ENCODE peak calls at places on chromosomes 1 and 21, in seven cellular contexts. One of them, this sample, is unnamed.

GRCh38 chr1:204254031-204254661 is 40.4 kb upstream of the GOLT1A start:
- DNase-seq in NCI-H1436: no peak
- DNase-seq in stimulated activated CD4-positive, alpha-beta T cell treated with anti-CD3 and anti-CD28 coated beads, Interleukin-12 subunit alpha, Interleukin-12 subunit beta, amount 100 ng/mL, for 24 hours: no peak
- DNase-seq in T-helper 9 cell: no peak
- DNase-seq in hepatocyte: peak
- DNase-seq in GM20000: no peak
- DNase-seq in AG08395: peak
- DNase-seq in this sample: no peak

GRCh38 chr21:46298083-46298412 is 11.9 kb downstream of the YBEY start:
- DNase-seq in T-helper 9 cell: no peak
- DNase-seq in GM20000: no peak
- DNase-seq in stimulated activated CD4-positive, alpha-beta T cell treated with anti-CD3 and anti-CD28 coated beads, Interleukin-12 subunit alpha, Interleukin-12 subunit beta, amount 100 ng/mL, for 24 hours: no peak
- DNase-seq in NCI-H1436: no peak
- DNase-seq in hepatocyte: no peak
- DNase-seq in AG08395: no peak
- DNase-seq in this sample: peak

GRCh38 chr1:66365628-66366027 is 168.3 kb upstream of the SGIP1 start:
- DNase-seq in hepatocyte: no peak
- DNase-seq in AG08395: no peak
- DNase-seq in GM20000: no peak
- DNase-seq in NCI-H1436: no peak
- DNase-seq in T-helper 9 cell: no peak
- DNase-seq in stimulated activated CD4-positive, alpha-beta T cell treated with anti-CD3 and anti-CD28 coated beads, Interleukin-12 subunit alpha, Interleukin-12 subunit beta, amount 100 ng/mL, for 24 hours: no peak
- DNase-seq in this sample: no peak

GRCh38 chr1:44947774-44948311 is 38.6 kb downstream of the EIF2B3 start:
- DNase-seq in AG08395: no peak
- DNase-seq in NCI-H1436: no peak
- DNase-seq in hepatocyte: no peak
- DNase-seq in stimulated activated CD4-positive, alpha-beta T cell treated with anti-CD3 and anti-CD28 coated beads, Interleukin-12 subunit alpha, Interleukin-12 subunit beta, amount 100 ng/mL, for 24 hours: no peak
- DNase-seq in T-helper 9 cell: no peak
- DNase-seq in GM20000: no peak
- DNase-seq in this sample: no peak

GRCh38 chr1:116179398-116179797 is 68.2 kb downstream of the MAB21L3 start:
- DNase-seq in GM20000: no peak
- DNase-seq in hepatocyte: peak
- DNase-seq in T-helper 9 cell: no peak
- DNase-seq in stimulated activated CD4-positive, alpha-beta T cell treated with anti-CD3 and anti-CD28 coated beads, Interleukin-12 subunit alpha, Interleukin-12 subunit beta, amount 100 ng/mL, for 24 hours: no peak
- DNase-seq in AG08395: no peak
- DNase-seq in NCI-H1436: no peak
- DNase-seq in this sample: no peak

GRCh38 chr1:225866061-225866844 is 15.9 kb downstream of the TMEM63A start:
- DNase-seq in NCI-H1436: no peak
- DNase-seq in hepatocyte: no peak
- DNase-seq in GM20000: peak
- DNase-seq in stimulated activated CD4-positive, alpha-beta T cell treated with anti-CD3 and anti-CD28 coated beads, Interleukin-12 subunit alpha, Interleukin-12 subunit beta, amount 100 ng/mL, for 24 hours: peak
- DNase-seq in T-helper 9 cell: peak
- DNase-seq in AG08395: peak
- DNase-seq in this sample: no peak

GRCh38 chr1:27077968-27078367 is 65.3 kb upstream of the TENT5B start:
- DNase-seq in stimulated activated CD4-positive, alpha-beta T cell treated with anti-CD3 and anti-CD28 coated beads, Interleukin-12 subunit alpha, Interleukin-12 subunit beta, amount 100 ng/mL, for 24 hours: no peak
- DNase-seq in T-helper 9 cell: no peak
- DNase-seq in GM20000: no peak
- DNase-seq in NCI-H1436: no peak
- DNase-seq in AG08395: no peak
- DNase-seq in hepatocyte: no peak
- DNase-seq in this sample: no peak

GRCh38 chr1:7553042-7553690 is 217.9 kb upstream of the VAMP3 start:
- DNase-seq in AG08395: no peak
- DNase-seq in T-helper 9 cell: no peak
- DNase-seq in GM20000: no peak
- DNase-seq in NCI-H1436: no peak
- DNase-seq in stimulated activated CD4-positive, alpha-beta T cell treated with anti-CD3 and anti-CD28 coated beads, Interleukin-12 subunit alpha, Interleukin-12 subunit beta, amount 100 ng/mL, for 24 hours: no peak
- DNase-seq in hepatocyte: no peak
- DNase-seq in this sample: no peak

GRCh38 chr21:33541756-33542639 is at the start of gene GART:
- DNase-seq in hepatocyte: peak
- DNase-seq in AG08395: peak
- DNase-seq in NCI-H1436: peak
- DNase-seq in stimulated activated CD4-positive, alpha-beta T cell treated with anti-CD3 and anti-CD28 coated beads, Interleukin-12 subunit alpha, Interleukin-12 subunit beta, amount 100 ng/mL, for 24 hours: peak
- DNase-seq in T-helper 9 cell: peak
- DNase-seq in GM20000: peak
- DNase-seq in this sample: peak

GRCh38 chr1:51989582-51990477 is 670 bp downstream of the RAB3B start:
- DNase-seq in AG08395: no peak
- DNase-seq in NCI-H1436: no peak
- DNase-seq in hepatocyte: no peak
- DNase-seq in stimulated activated CD4-positive, alpha-beta T cell treated with anti-CD3 and anti-CD28 coated beads, Interleukin-12 subunit alpha, Interleukin-12 subunit beta, amount 100 ng/mL, for 24 hours: no peak
- DNase-seq in GM20000: no peak
- DNase-seq in T-helper 9 cell: no peak
- DNase-seq in this sample: no peak

GRCh38 chr1:12059722-12060464 is 3.2 kb upstream of the TNFRSF8 start:
- DNase-seq in AG08395: no peak
- DNase-seq in hepatocyte: no peak
- DNase-seq in stimulated activated CD4-positive, alpha-beta T cell treated with anti-CD3 and anti-CD28 coated beads, Interleukin-12 subunit alpha, Interleukin-12 subunit beta, amount 100 ng/mL, for 24 hours: no peak
- DNase-seq in T-helper 9 cell: no peak
- DNase-seq in NCI-H1436: no peak
- DNase-seq in GM20000: no peak
- DNase-seq in this sample: no peak

GRCh38 chr1:54001620-54002019 is 16.4 kb downstream of the LDLRAD1 start:
- DNase-seq in stimulated activated CD4-positive, alpha-beta T cell treated with anti-CD3 and anti-CD28 coated beads, Interleukin-12 subunit alpha, Interleukin-12 subunit beta, amount 100 ng/mL, for 24 hours: no peak
- DNase-seq in T-helper 9 cell: no peak
- DNase-seq in GM20000: no peak
- DNase-seq in hepatocyte: no peak
- DNase-seq in AG08395: peak
- DNase-seq in NCI-H1436: no peak
- DNase-seq in this sample: peak

GRCh38 chr1:169893645-169894423 is at the start of gene SCYL3:
- DNase-seq in hepatocyte: peak
- DNase-seq in AG08395: peak
- DNase-seq in NCI-H1436: peak
- DNase-seq in stimulated activated CD4-positive, alpha-beta T cell treated with anti-CD3 and anti-CD28 coated beads, Interleukin-12 subunit alpha, Interleukin-12 subunit beta, amount 100 ng/mL, for 24 hours: peak
- DNase-seq in GM20000: peak
- DNase-seq in T-helper 9 cell: peak
- DNase-seq in this sample: peak

GRCh38 chr21:23021481-23021880 is 2023.3 kb downstream of the NCAM2 start:
- DNase-seq in stimulated activated CD4-positive, alpha-beta T cell treated with anti-CD3 and anti-CD28 coated beads, Interleukin-12 subunit alpha, Interleukin-12 subunit beta, amount 100 ng/mL, for 24 hours: no peak
- DNase-seq in hepatocyte: no peak
- DNase-seq in NCI-H1436: no peak
- DNase-seq in T-helper 9 cell: no peak
- DNase-seq in GM20000: no peak
- DNase-seq in AG08395: no peak
- DNase-seq in this sample: no peak

GRCh38 chr21:31656199-31657095 is 3.0 kb upstream of the SOD1 start:
- DNase-seq in T-helper 9 cell: no peak
- DNase-seq in NCI-H1436: no peak
- DNase-seq in hepatocyte: no peak
- DNase-seq in stimulated activated CD4-positive, alpha-beta T cell treated with anti-CD3 and anti-CD28 coated beads, Interleukin-12 subunit alpha, Interleukin-12 subunit beta, amount 100 ng/mL, for 24 hours: peak
- DNase-seq in AG08395: no peak
- DNase-seq in GM20000: no peak
- DNase-seq in this sample: no peak

GRCh38 chr1:168261390-168261789 is 19.3 kb upstream of the TBX19 start:
- DNase-seq in AG08395: peak
- DNase-seq in NCI-H1436: no peak
- DNase-seq in stimulated activated CD4-positive, alpha-beta T cell treated with anti-CD3 and anti-CD28 coated beads, Interleukin-12 subunit alpha, Interleukin-12 subunit beta, amount 100 ng/mL, for 24 hours: no peak
- DNase-seq in GM20000: no peak
- DNase-seq in hepatocyte: no peak
- DNase-seq in T-helper 9 cell: no peak
- DNase-seq in this sample: no peak

GRCh38 chr1:160006312-160006940 is 25.4 kb downstream of the PIGM start:
- DNase-seq in AG08395: peak
- DNase-seq in stimulated activated CD4-positive, alpha-beta T cell treated with anti-CD3 and anti-CD28 coated beads, Interleukin-12 subunit alpha, Interleukin-12 subunit beta, amount 100 ng/mL, for 24 hours: peak
- DNase-seq in T-helper 9 cell: peak
- DNase-seq in GM20000: peak
- DNase-seq in hepatocyte: peak
- DNase-seq in NCI-H1436: peak
- DNase-seq in this sample: peak

GRCh38 chr1:202162418-202163280 is 2.2 kb upstream of the PTPN7 start:
- DNase-seq in AG08395: no peak
- DNase-seq in hepatocyte: no peak
- DNase-seq in GM20000: no peak
- DNase-seq in T-helper 9 cell: no peak
- DNase-seq in stimulated activated CD4-positive, alpha-beta T cell treated with anti-CD3 and anti-CD28 coated beads, Interleukin-12 subunit alpha, Interleukin-12 subunit beta, amount 100 ng/mL, for 24 hours: no peak
- DNase-seq in NCI-H1436: no peak
- DNase-seq in this sample: no peak

GRCh38 chr1:65146908-65147423 is 1.0 kb upstream of the AK4 start:
- DNase-seq in hepatocyte: no peak
- DNase-seq in T-helper 9 cell: no peak
- DNase-seq in AG08395: no peak
- DNase-seq in stimulated activated CD4-positive, alpha-beta T cell treated with anti-CD3 and anti-CD28 coated beads, Interleukin-12 subunit alpha, Interleukin-12 subunit beta, amount 100 ng/mL, for 24 hours: no peak
- DNase-seq in GM20000: no peak
- DNase-seq in NCI-H1436: no peak
- DNase-seq in this sample: no peak

GRCh38 chr1:230916607-230917283 is 48.4 kb upstream of the C1orf198 start:
- DNase-seq in GM20000: no peak
- DNase-seq in T-helper 9 cell: no peak
- DNase-seq in hepatocyte: no peak
- DNase-seq in NCI-H1436: no peak
- DNase-seq in stimulated activated CD4-positive, alpha-beta T cell treated with anti-CD3 and anti-CD28 coated beads, Interleukin-12 subunit alpha, Interleukin-12 subunit beta, amount 100 ng/mL, for 24 hours: no peak
- DNase-seq in AG08395: no peak
- DNase-seq in this sample: no peak

GRCh38 chr1:169890761-169891538 is 2.7 kb downstream of the SCYL3 start:
- DNase-seq in T-helper 9 cell: peak
- DNase-seq in GM20000: peak
- DNase-seq in stimulated activated CD4-positive, alpha-beta T cell treated with anti-CD3 and anti-CD28 coated beads, Interleukin-12 subunit alpha, Interleukin-12 subunit beta, amount 100 ng/mL, for 24 hours: peak
- DNase-seq in NCI-H1436: no peak
- DNase-seq in hepatocyte: peak
- DNase-seq in AG08395: no peak
- DNase-seq in this sample: no peak

GRCh38 chr1:15196807-15197530 is 43.4 kb downstream of the TMEM51 start:
- DNase-seq in GM20000: no peak
- DNase-seq in stimulated activated CD4-positive, alpha-beta T cell treated with anti-CD3 and anti-CD28 coated beads, Interleukin-12 subunit alpha, Interleukin-12 subunit beta, amount 100 ng/mL, for 24 hours: no peak
- DNase-seq in AG08395: no peak
- DNase-seq in hepatocyte: peak
- DNase-seq in NCI-H1436: no peak
- DNase-seq in T-helper 9 cell: no peak
- DNase-seq in this sample: no peak

GRCh38 chr1:219397511-219397910 is 215.4 kb downstream of the ZC3H11B start:
- DNase-seq in T-helper 9 cell: no peak
- DNase-seq in stimulated activated CD4-positive, alpha-beta T cell treated with anti-CD3 and anti-CD28 coated beads, Interleukin-12 subunit alpha, Interleukin-12 subunit beta, amount 100 ng/mL, for 24 hours: no peak
- DNase-seq in AG08395: no peak
- DNase-seq in GM20000: no peak
- DNase-seq in hepatocyte: no peak
- DNase-seq in NCI-H1436: no peak
- DNase-seq in this sample: no peak

GRCh38 chr1:61082336-61083013 is at the start of gene NFIA:
- DNase-seq in stimulated activated CD4-positive, alpha-beta T cell treated with anti-CD3 and anti-CD28 coated beads, Interleukin-12 subunit alpha, Interleukin-12 subunit beta, amount 100 ng/mL, for 24 hours: no peak
- DNase-seq in GM20000: peak
- DNase-seq in hepatocyte: peak
- DNase-seq in AG08395: peak
- DNase-seq in T-helper 9 cell: peak
- DNase-seq in NCI-H1436: peak
- DNase-seq in this sample: peak

GRCh38 chr1:177423083-177423482 is 252.3 kb downstream of the BRINP2 start:
- DNase-seq in hepatocyte: no peak
- DNase-seq in NCI-H1436: no peak
- DNase-seq in GM20000: no peak
- DNase-seq in T-helper 9 cell: no peak
- DNase-seq in AG08395: no peak
- DNase-seq in stimulated activated CD4-positive, alpha-beta T cell treated with anti-CD3 and anti-CD28 coated beads, Interleukin-12 subunit alpha, Interleukin-12 subunit beta, amount 100 ng/mL, for 24 hours: no peak
- DNase-seq in this sample: peak

GRCh38 chr1:231194843-231195516 is 33.1 kb downstream of the TRIM67 start:
- DNase-seq in GM20000: no peak
- DNase-seq in stimulated activated CD4-positive, alpha-beta T cell treated with anti-CD3 and anti-CD28 coated beads, Interleukin-12 subunit alpha, Interleukin-12 subunit beta, amount 100 ng/mL, for 24 hours: no peak
- DNase-seq in AG08395: no peak
- DNase-seq in NCI-H1436: no peak
- DNase-seq in T-helper 9 cell: no peak
- DNase-seq in hepatocyte: peak
- DNase-seq in this sample: no peak

GRCh38 chr1:92356956-92357355 is 58.1 kb downstream of the RPAP2 start:
- DNase-seq in GM20000: no peak
- DNase-seq in stimulated activated CD4-positive, alpha-beta T cell treated with anti-CD3 and anti-CD28 coated beads, Interleukin-12 subunit alpha, Interleukin-12 subunit beta, amount 100 ng/mL, for 24 hours: no peak
- DNase-seq in NCI-H1436: no peak
- DNase-seq in AG08395: peak
- DNase-seq in hepatocyte: peak
- DNase-seq in T-helper 9 cell: no peak
- DNase-seq in this sample: no peak

GRCh38 chr1:26094677-26095383 is 16.8 kb upstream of the PDIK1L start:
- DNase-seq in hepatocyte: peak
- DNase-seq in T-helper 9 cell: no peak
- DNase-seq in NCI-H1436: no peak
- DNase-seq in GM20000: no peak
- DNase-seq in AG08395: peak
- DNase-seq in stimulated activated CD4-positive, alpha-beta T cell treated with anti-CD3 and anti-CD28 coated beads, Interleukin-12 subunit alpha, Interleukin-12 subunit beta, amount 100 ng/mL, for 24 hours: no peak
- DNase-seq in this sample: no peak

GRCh38 chr1:12480031-12480430 is 138.0 kb downstream of the DHRS3 start:
- DNase-seq in hepatocyte: no peak
- DNase-seq in T-helper 9 cell: no peak
- DNase-seq in GM20000: no peak
- DNase-seq in AG08395: no peak
- DNase-seq in NCI-H1436: no peak
- DNase-seq in stimulated activated CD4-positive, alpha-beta T cell treated with anti-CD3 and anti-CD28 coated beads, Interleukin-12 subunit alpha, Interleukin-12 subunit beta, amount 100 ng/mL, for 24 hours: no peak
- DNase-seq in this sample: no peak

GRCh38 chr1:12046749-12047119 is 16.4 kb upstream of the TNFRSF8 start:
- DNase-seq in stimulated activated CD4-positive, alpha-beta T cell treated with anti-CD3 and anti-CD28 coated beads, Interleukin-12 subunit alpha, Interleukin-12 subunit beta, amount 100 ng/mL, for 24 hours: no peak
- DNase-seq in AG08395: no peak
- DNase-seq in NCI-H1436: no peak
- DNase-seq in GM20000: no peak
- DNase-seq in T-helper 9 cell: no peak
- DNase-seq in hepatocyte: no peak
- DNase-seq in this sample: no peak

GRCh38 chr1:39205102-39205780 is 746 bp downstream of the MACF1 start:
- DNase-seq in hepatocyte: peak
- DNase-seq in GM20000: peak
- DNase-seq in AG08395: peak
- DNase-seq in T-helper 9 cell: peak
- DNase-seq in stimulated activated CD4-positive, alpha-beta T cell treated with anti-CD3 and anti-CD28 coated beads, Interleukin-12 subunit alpha, Interleukin-12 subunit beta, amount 100 ng/mL, for 24 hours: no peak
- DNase-seq in NCI-H1436: no peak
- DNase-seq in this sample: no peak

GRCh38 chr1:171251042-171251740 is 2.9 kb downstream of the FMO1 start:
- DNase-seq in T-helper 9 cell: peak
- DNase-seq in NCI-H1436: no peak
- DNase-seq in hepatocyte: peak
- DNase-seq in AG08395: no peak
- DNase-seq in GM20000: no peak
- DNase-seq in stimulated activated CD4-positive, alpha-beta T cell treated with anti-CD3 and anti-CD28 coated beads, Interleukin-12 subunit alpha, Interleukin-12 subunit beta, amount 100 ng/mL, for 24 hours: no peak
- DNase-seq in this sample: peak

GRCh38 chr1:10155087-10155712 is 55.2 kb upstream of the KIF1B start:
- DNase-seq in T-helper 9 cell: no peak
- DNase-seq in GM20000: no peak
- DNase-seq in AG08395: no peak
- DNase-seq in NCI-H1436: no peak
- DNase-seq in stimulated activated CD4-positive, alpha-beta T cell treated with anti-CD3 and anti-CD28 coated beads, Interleukin-12 subunit alpha, Interleukin-12 subunit beta, amount 100 ng/mL, for 24 hours: no peak
- DNase-seq in hepatocyte: no peak
- DNase-seq in this sample: no peak

GRCh38 chr1:110212165-110213142 is 2.3 kb downstream of the KCNC4 start:
- DNase-seq in GM20000: no peak
- DNase-seq in NCI-H1436: peak
- DNase-seq in T-helper 9 cell: no peak
- DNase-seq in AG08395: no peak
- DNase-seq in hepatocyte: peak
- DNase-seq in stimulated activated CD4-positive, alpha-beta T cell treated with anti-CD3 and anti-CD28 coated beads, Interleukin-12 subunit alpha, Interleukin-12 subunit beta, amount 100 ng/mL, for 24 hours: no peak
- DNase-seq in this sample: peak

GRCh38 chr1:150546294-150546937 is 2.8 kb upstream of the ADAMTSL4 start:
- DNase-seq in GM20000: no peak
- DNase-seq in NCI-H1436: no peak
- DNase-seq in hepatocyte: no peak
- DNase-seq in T-helper 9 cell: no peak
- DNase-seq in AG08395: no peak
- DNase-seq in stimulated activated CD4-positive, alpha-beta T cell treated with anti-CD3 and anti-CD28 coated beads, Interleukin-12 subunit alpha, Interleukin-12 subunit beta, amount 100 ng/mL, for 24 hours: no peak
- DNase-seq in this sample: no peak

GRCh38 chr1:25615563-25616079 is 970 bp upstream of the MAN1C1 start:
- DNase-seq in AG08395: no peak
- DNase-seq in NCI-H1436: no peak
- DNase-seq in hepatocyte: no peak
- DNase-seq in GM20000: no peak
- DNase-seq in stimulated activated CD4-positive, alpha-beta T cell treated with anti-CD3 and anti-CD28 coated beads, Interleukin-12 subunit alpha, Interleukin-12 subunit beta, amount 100 ng/mL, for 24 hours: no peak
- DNase-seq in T-helper 9 cell: no peak
- DNase-seq in this sample: no peak

GRCh38 chr1:45815667-45816458 is 12.5 kb downstream of the MAST2 start:
- DNase-seq in AG08395: peak
- DNase-seq in hepatocyte: no peak
- DNase-seq in T-helper 9 cell: no peak
- DNase-seq in NCI-H1436: no peak
- DNase-seq in stimulated activated CD4-positive, alpha-beta T cell treated with anti-CD3 and anti-CD28 coated beads, Interleukin-12 subunit alpha, Interleukin-12 subunit beta, amount 100 ng/mL, for 24 hours: no peak
- DNase-seq in GM20000: no peak
- DNase-seq in this sample: no peak

GRCh38 chr1:160189649-160190625 is at the start of gene CASQ1:
- DNase-seq in T-helper 9 cell: no peak
- DNase-seq in stimulated activated CD4-positive, alpha-beta T cell treated with anti-CD3 and anti-CD28 coated beads, Interleukin-12 subunit alpha, Interleukin-12 subunit beta, amount 100 ng/mL, for 24 hours: no peak
- DNase-seq in GM20000: no peak
- DNase-seq in NCI-H1436: no peak
- DNase-seq in AG08395: peak
- DNase-seq in hepatocyte: peak
- DNase-seq in this sample: no peak